ENCODE peak calls at places on chromosomes 1 and 21, in six cellular contexts. U, F, A, B, C and Q are unnamed samples.

GRCh38 chr1:154951901-154952657 is 3.8 kb downstream of the PBXIP1 start:
- ATAC-seq in U (no peak), F (no peak), A (peak; percentile 12), B (no peak), C (peak; percentile 11), Q (no peak)

GRCh38 chr1:113904292-113904673 is 316 bp downstream of the AP4B1 start:
- ATAC-seq in U (no peak), F (no peak), A (no peak), B (peak; percentile 8), C (peak; percentile 54), Q (peak; percentile 46)

GRCh38 chr1:96538883-96539282 is 182.7 kb upstream of the PTBP2 start:
- ATAC-seq in U (no peak), F (no peak), A (no peak), B (peak; percentile 69), C (no peak), Q (peak; percentile 81)

GRCh38 chr1:28517649-28517999 is 11.8 kb downstream of the RCC1 start:
- ATAC-seq in U (no peak), F (peak; percentile 31), A (peak; percentile 1), B (no peak), C (no peak), Q (peak; percentile 15)

GRCh38 chr21:41559658-41560599 is 52.0 kb upstream of the TMPRSS2 start:
- ATAC-seq in U (no peak), F (peak; percentile 41), A (peak; percentile 33), B (no peak), C (no peak), Q (no peak)

GRCh38 chr1:236164273-236164672 is 21.9 kb downstream of the GPR137B start:
- ATAC-seq in U (no peak), F (no peak), A (no peak), B (peak; percentile 46), C (no peak), Q (no peak)

GRCh38 chr1:99955375-99955774 is 14.4 kb upstream of the SLC35A3 start:
- ATAC-seq in U (no peak), F (no peak), A (no peak), B (no peak), C (no peak), Q (no peak)

GRCh38 chr1:164495915-164496314 is 63.1 kb upstream of the PBX1 start:
- ATAC-seq in U (no peak), F (no peak), A (no peak), B (peak; percentile 34), C (no peak), Q (no peak)

GRCh38 chr1:65881070-65881594 is 88.4 kb downstream of the PDE4B start:
- ATAC-seq in U (no peak), F (no peak), A (no peak), B (no peak), C (no peak), Q (peak; percentile 71)

GRCh38 chr1:61287014-61287413 is 204.7 kb downstream of the NFIA start:
- ATAC-seq in U (no peak), F (peak; percentile 87), A (no peak), B (peak; percentile 25), C (peak; percentile 26), Q (no peak)

GRCh38 chr1:184210048-184210447 is 158.5 kb downstream of the TSEN15 start:
- ATAC-seq in U (peak; percentile 59), F (no peak), A (no peak), B (peak; percentile 66), C (no peak), Q (peak; percentile 49)

GRCh38 chr1:24980836-24981631 is 51.0 kb upstream of the RUNX3 start:
- ATAC-seq in U (no peak), F (no peak), A (no peak), B (no peak), C (no peak), Q (no peak)

GRCh38 chr1:226965581-226966440 is 25.7 kb downstream of the COQ8A start:
- ATAC-seq in U (no peak), F (no peak), A (no peak), B (no peak), C (no peak), Q (no peak)

GRCh38 chr1:198212675-198213074 is 55.9 kb downstream of the NEK7 start:
- ATAC-seq in U (peak; percentile 29), F (peak; percentile 93), A (no peak), B (no peak), C (no peak), Q (peak; percentile 13)

GRCh38 chr1:120133228-120133927 is 42.9 kb downstream of the SEC22B start:
- ATAC-seq in U (no peak), F (no peak), A (no peak), B (no peak), C (no peak), Q (no peak)

GRCh38 chr21:41663805-41664788 is 102.8 kb downstream of the RIPK4 start:
- ATAC-seq in U (peak; percentile 82), F (no peak), A (no peak), B (no peak), C (no peak), Q (peak; percentile 30)

GRCh38 chr1:182283746-182284544 is 107.6 kb downstream of the GLUL start:
- ATAC-seq in U (no peak), F (no peak), A (no peak), B (no peak), C (no peak), Q (no peak)

GRCh38 chr1:101268893-101269292 is 32.1 kb downstream of the S1PR1 start:
- ATAC-seq in U (no peak), F (no peak), A (no peak), B (no peak), C (no peak), Q (no peak)

GRCh38 chr1:218759795-218760194 is 413.9 kb upstream of the LYPLAL1 start:
- ATAC-seq in U (no peak), F (no peak), A (no peak), B (no peak), C (no peak), Q (no peak)

GRCh38 chr1:182092336-182092735 is 30.8 kb upstream of the ZNF648 start:
- ATAC-seq in U (no peak), F (no peak), A (no peak), B (no peak), C (no peak), Q (no peak)

GRCh38 chr1:103074224-103074623 is 34.1 kb downstream of the COL11A1 start:
- ATAC-seq in U (no peak), F (no peak), A (no peak), B (no peak), C (no peak), Q (no peak)

GRCh38 chr1:184615301-184615700 is 139.4 kb downstream of the EDEM3 start:
- ATAC-seq in U (peak; percentile 41), F (no peak), A (no peak), B (no peak), C (no peak), Q (no peak)

GRCh38 chr21:41952568-41953248 is 1.1 kb downstream of the C2CD2 start:
- ATAC-seq in U (no peak), F (peak; percentile 4), A (no peak), B (no peak), C (no peak), Q (no peak)

GRCh38 chr1:33036051-33036525 is 595 bp downstream of the AK2 start:
- ATAC-seq in U (no peak), F (peak; percentile 22), A (peak; percentile 1), B (peak; percentile 2), C (peak; percentile 36), Q (peak; percentile 36)